ENCODE peak calls at places on chromosomes 3 and 15, in eight cellular contexts. C is CD8-positive, alpha-beta T cell; G is activated CD8-positive, alpha-beta T cell treated with anti-CD3 and anti-CD28 coated beads for 36 hours; Z is nephron progenitor cell; Y is body of pancreas; X is glutamatergic neuron; D is Calu3; M is endodermal cell. T is an unnamed sample.

GRCh38 chr15:40511093-40511471 is 40.3 kb downstream of the CHST14 start:
- DNase-seq in M (no peak), G (peak), Z (no peak), X (no peak), D (no peak), Y (no peak), C (no peak), T (peak)

GRCh38 chr3:12679468-12679867 is 15.6 kb upstream of the RAF1 start:
- DNase-seq in C (no peak), Y (no peak), D (no peak), M (no peak), X (no peak), Z (no peak), G (no peak), T (no peak)

GRCh38 chr3:192054881-192055280 is 593.9 kb downstream of the PYDC2 start:
- DNase-seq in C (no peak), G (no peak), M (no peak), X (no peak), D (no peak), Y (no peak), Z (no peak), T (no peak)

GRCh38 chr3:101828289-101828688 is 21.0 kb upstream of the NFKBIZ start:
- DNase-seq in G (no peak), Z (no peak), C (no peak), D (no peak), M (no peak), Y (no peak), X (no peak), T (no peak)

GRCh38 chr3:61030469-61031035 is 220.7 kb downstream of the FHIT start:
- DNase-seq in X (no peak), Z (no peak), C (no peak), G (no peak), M (no peak), D (no peak), Y (no peak), T (no peak)

GRCh38 chr3:39524107-39524506 is 56.6 kb downstream of the MOBP start:
- DNase-seq in G (no peak), C (no peak), Y (no peak), M (no peak), D (no peak), X (no peak), Z (no peak), T (no peak)

GRCh38 chr3:171379281-171379680 is 80.9 kb downstream of the TNIK start:
- DNase-seq in G (no peak), Z (no peak), Y (no peak), C (no peak), D (no peak), M (no peak), X (no peak), T (no peak)

GRCh38 chr3:46674031-46674592 is 19.4 kb downstream of the ALS2CL start:
- DNase-seq in Y (peak), C (no peak), D (no peak), Z (no peak), X (no peak), G (no peak), M (peak), T (no peak)

GRCh38 chr15:40055576-40056293 is 16.8 kb upstream of the SRP14 start:
- DNase-seq in Y (peak), X (no peak), G (peak), M (peak), Z (no peak), C (no peak), D (no peak), T (no peak)

GRCh38 chr3:128337305-128337704 is 129.4 kb downstream of the DNAJB8 start:
- DNase-seq in D (no peak), G (no peak), Z (no peak), Y (no peak), C (no peak), X (no peak), M (no peak), T (no peak)

GRCh38 chr3:134370611-134371451 is 3.4 kb downstream of the AMOTL2 start:
- DNase-seq in D (no peak), C (no peak), X (no peak), M (peak), G (no peak), Y (no peak), Z (no peak), T (no peak)

GRCh38 chr15:27059610-27060202 is 88.7 kb downstream of the GABRG3 start:
- DNase-seq in Y (peak), D (peak), G (peak), Z (peak), X (peak), C (no peak), M (peak), T (peak)

GRCh38 chr15:36332301-36332700 is 247.1 kb upstream of the CDIN1 start:
- DNase-seq in G (no peak), C (no peak), Y (no peak), M (no peak), Z (no peak), X (no peak), D (no peak), T (no peak)

GRCh38 chr3:171328419-171329082 is 131.7 kb downstream of the TNIK start:
- DNase-seq in C (peak), X (no peak), M (peak), D (peak), G (peak), Z (no peak), Y (no peak), T (no peak)

GRCh38 chr15:39247574-39247973 is 333.3 kb upstream of the THBS1 start:
- DNase-seq in Y (no peak), G (no peak), Z (no peak), D (no peak), X (no peak), C (no peak), M (no peak), T (no peak)

GRCh38 chr3:170027691-170028102 is 10.1 kb upstream of the GPR160 start:
- DNase-seq in C (no peak), X (no peak), G (peak), M (no peak), Y (no peak), Z (no peak), D (no peak), T (no peak)

GRCh38 chr15:55297315-55297714 is 7.7 kb upstream of the RAB27A start:
- DNase-seq in C (no peak), D (no peak), Z (no peak), X (no peak), M (no peak), G (no peak), Y (no peak), T (no peak)

GRCh38 chr3:179720196-179720595 is 67.4 kb downstream of the USP13 start:
- DNase-seq in C (no peak), Z (no peak), X (no peak), D (no peak), G (no peak), Y (no peak), M (no peak), T (no peak)

GRCh38 chr3:105351821-105352220 is 14.9 kb upstream of the ALCAM start:
- DNase-seq in D (no peak), X (no peak), G (no peak), M (no peak), Z (no peak), C (no peak), Y (no peak), T (no peak)

GRCh38 chr3:194003128-194004057 is 132.6 kb upstream of the HES1 start:
- DNase-seq in X (peak), Y (peak), G (peak), M (peak), C (no peak), D (peak), Z (peak), T (peak)

GRCh38 chr15:79015416-79015815 is 70.6 kb upstream of the CTSH start:
- DNase-seq in M (no peak), X (no peak), Y (no peak), G (no peak), D (no peak), Z (no peak), C (no peak), T (no peak)

GRCh38 chr3:23864954-23865353 is 51.8 kb downstream of the NKIRAS1 start:
- DNase-seq in G (no peak), M (no peak), C (no peak), Z (no peak), X (no peak), Y (no peak), D (no peak), T (no peak)

GRCh38 chr3:116314476-116314875 is 130.8 kb downstream of the LSAMP start:
- DNase-seq in Y (no peak), Z (no peak), X (no peak), D (no peak), C (no peak), G (no peak), M (no peak), T (no peak)

GRCh38 chr15:46266691-46267090 is 631.9 kb downstream of the SQOR start:
- DNase-seq in X (peak), C (no peak), Y (no peak), M (no peak), D (no peak), G (no peak), Z (no peak), T (no peak)

GRCh38 chr3:144754076-144754783 is 782.6 kb downstream of the DIPK2A start:
- DNase-seq in X (no peak), Y (no peak), G (no peak), D (no peak), M (no peak), C (no peak), Z (no peak), T (no peak)

GRCh38 chr3:14289590-14290453 is 111.2 kb downstream of the LSM3 start:
- DNase-seq in C (no peak), G (no peak), D (peak), M (no peak), Z (no peak), Y (no peak), X (no peak), T (no peak)

GRCh38 chr15:67521770-67522568 is 1.0 kb downstream of the C15orf61 start:
- DNase-seq in C (no peak), D (no peak), M (no peak), G (no peak), Y (no peak), Z (no peak), X (no peak), T (no peak)

GRCh38 chr3:142853270-142854163 is 35.4 kb downstream of the PCOLCE2 start:
- DNase-seq in X (no peak), G (no peak), Y (no peak), D (peak), Z (no peak), M (no peak), C (no peak), T (no peak)

GRCh38 chr3:2937578-2937977 is 172.6 kb downstream of the IL5RA start:
- DNase-seq in X (no peak), M (no peak), D (no peak), C (no peak), Y (no peak), Z (no peak), G (no peak), T (no peak)

GRCh38 chr3:143109861-143110260 is 9.7 kb upstream of the CHST2 start:
- DNase-seq in G (no peak), Z (no peak), C (no peak), X (no peak), Y (no peak), M (no peak), D (no peak), T (no peak)

GRCh38 chr15:93829115-93829849 is 402.1 kb upstream of the MCTP2 start:
- DNase-seq in M (peak), Y (no peak), Z (no peak), D (no peak), X (no peak), C (no peak), G (no peak), T (no peak)

GRCh38 chr3:36944012-36944640 is 728 bp downstream of the TRANK1 start:
- DNase-seq in G (peak), D (peak), C (no peak), X (peak), Y (peak), M (peak), Z (peak), T (peak)

GRCh38 chr3:45178131-45179023 is 32.2 kb upstream of the CDCP1 start:
- DNase-seq in Z (peak), Y (peak), D (no peak), M (no peak), X (no peak), C (no peak), G (no peak), T (no peak)

DNA sequence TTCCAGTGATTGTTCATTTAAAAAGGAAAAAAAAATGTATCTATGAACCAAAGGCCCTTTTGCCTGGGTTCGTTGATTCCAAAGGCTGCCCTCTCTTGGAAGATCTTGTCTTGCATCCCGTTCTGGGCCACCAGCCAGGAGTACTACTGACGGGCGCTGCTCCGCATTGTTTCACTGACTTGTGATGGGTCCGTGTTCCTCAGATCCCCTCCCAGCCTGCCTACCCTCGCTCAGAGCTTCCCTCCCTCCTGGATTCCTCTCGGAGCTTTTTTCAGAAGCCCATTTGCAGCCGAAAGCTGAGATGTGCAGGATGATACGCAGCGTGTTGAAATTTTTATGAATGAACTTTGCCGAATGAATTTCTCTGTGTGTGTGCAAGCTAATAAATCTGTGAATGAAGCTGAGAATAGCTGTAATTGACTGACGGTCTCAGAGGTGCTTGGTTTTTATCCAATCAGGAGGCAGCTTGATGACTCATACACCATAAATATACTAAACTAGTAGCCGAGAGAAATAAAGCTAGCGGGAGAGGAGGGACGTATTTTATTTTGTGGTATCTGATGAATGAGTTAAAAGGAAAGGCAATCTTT is at the start of gene SHC4:
- DNase-seq in C (no peak), D (peak), Z (peak), Y (peak), G (peak), M (peak), X (peak), T (peak)
- TF ChIP-seq CTCF in C (no peak), D (no peak), Z (no peak), Y (no peak), G (no peak), M (peak), X (no peak), T (no peak)

GRCh38 chr3:186664506-186664905 is 1.3 kb upstream of the HRG start:
- DNase-seq in X (no peak), M (peak), G (no peak), Z (no peak), C (no peak), D (no peak), Y (no peak), T (no peak)
- TF ChIP-seq CTCF in X (no peak), M (no peak), G (no peak), Z (no peak), C (no peak), D (no peak), Y (no peak), T (no peak)

GRCh38 chr15:41877631-41878354 is 16.1 kb downstream of the SPTBN5 start:
- DNase-seq in X (no peak), Z (no peak), M (no peak), C (no peak), D (no peak), G (no peak), Y (no peak), T (no peak)
- TF ChIP-seq CTCF in X (no peak), Z (no peak), M (peak), C (no peak), D (no peak), G (no peak), Y (no peak), T (no peak)

GRCh38 chr15:85760531-85761371 is 34.0 kb downstream of the KLHL25 start:
- DNase-seq in M (no peak), C (no peak), X (peak), D (no peak), Y (peak), Z (no peak), G (no peak), T (no peak)
- TF ChIP-seq CTCF in M (peak), C (no peak), X (no peak), D (no peak), Y (peak), Z (no peak), G (no peak), T (no peak)

DNA sequence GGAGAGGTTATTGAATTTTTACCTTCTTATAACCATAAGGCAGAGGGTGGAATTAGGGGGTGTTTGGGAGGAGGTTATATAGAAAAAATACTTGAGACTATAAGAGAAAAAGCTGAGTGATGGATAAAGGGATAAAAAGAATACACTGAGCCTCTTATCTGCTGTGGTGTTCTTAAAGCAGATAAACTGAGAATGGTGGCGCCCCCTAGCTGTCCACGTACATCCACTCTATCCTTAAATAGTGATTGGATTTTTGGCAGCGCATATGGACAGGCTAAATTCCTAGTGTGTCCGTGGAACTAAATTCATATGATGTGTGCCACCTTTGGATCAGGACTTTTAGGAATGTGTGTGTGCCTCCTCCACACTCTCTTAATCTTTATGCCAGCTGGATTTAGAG is 121.1 kb downstream of the OXSM start:
- DNase-seq in M (peak), D (peak), C (no peak), Z (peak), X (peak), Y (peak), G (peak), T (no peak)
- TF ChIP-seq CTCF in M (peak), D (peak), C (peak), Z (peak), X (peak), Y (no peak), G (peak), T (peak)